ENCODE peak calls at places on chromosomes 12 and 14, in ten cellular contexts. I is WTC11, Y is SK-N-SH, L is NB4, N is HepG2, P is H1, J is HCT116, V is K562, M is GM12878, E is A549. H is an unnamed sample.

GRCh38 chr12:102811125-102811737 is 105.8 kb downstream of the PAH start:
- DNase-seq in I (peak), Y (peak), L (peak), N (peak), P (peak), J (peak), V (peak), M (no peak), E (peak), H (peak)

GRCh38 chr14:23186913-23187654 is 3.6 kb upstream of the SLC7A8 start:
- DNase-seq in I (no peak), Y (peak), L (peak), N (peak), P (peak), J (peak), V (peak), M (peak), E (peak), H (peak)

GRCh38 chr14:100826371-100827139 is 637 bp downstream of the MEG3 start:
- DNase-seq in I (no peak), Y (no peak), L (no peak), N (no peak), P (no peak), J (no peak), V (no peak), M (no peak), E (no peak), H (peak)

GRCh38 chr14:101273091-101273490 is 288.2 kb upstream of the DIO3 start:
- DNase-seq in I (no peak), Y (no peak), L (no peak), N (no peak), P (no peak), J (no peak), V (no peak), M (no peak), E (no peak), H (no peak)

GRCh38 chr12:129196927-129197326 is 343.6 kb downstream of the GLT1D1 start:
- DNase-seq in I (no peak), Y (no peak), L (no peak), N (no peak), P (no peak), J (no peak), V (no peak), M (no peak), E (no peak), H (no peak)

GRCh38 chr12:27650011-27650410 is 46.2 kb upstream of the REP15 start:
- DNase-seq in I (no peak), Y (no peak), L (no peak), N (no peak), P (no peak), J (no peak), V (no peak), M (no peak), E (no peak), H (no peak)

GRCh38 chr14:95875831-95876768 is 532 bp upstream of the TUNAR start:
- DNase-seq in I (peak), Y (peak), L (no peak), N (no peak), P (peak), J (no peak), V (no peak), M (no peak), E (no peak), H (no peak)

GRCh38 chr14:55333785-55334485 is 62.7 kb downstream of the FBXO34 start:
- DNase-seq in I (no peak), Y (no peak), L (no peak), N (no peak), P (no peak), J (no peak), V (no peak), M (no peak), E (no peak), H (peak)

GRCh38 chr14:63454863-63455622 is 88.1 kb downstream of the PPP2R5E start:
- DNase-seq in I (no peak), Y (no peak), L (peak), N (no peak), P (no peak), J (no peak), V (no peak), M (no peak), E (no peak), H (no peak)

GRCh38 chr12:91529829-91530228 is 347.2 kb upstream of the DCN start:
- DNase-seq in I (no peak), Y (no peak), L (no peak), N (no peak), P (no peak), J (no peak), V (no peak), M (no peak), E (peak), H (peak)

GRCh38 chr12:507261-507853 is 47.6 kb downstream of the B4GALNT3 start:
- DNase-seq in I (no peak), Y (no peak), L (no peak), N (no peak), P (no peak), J (no peak), V (no peak), M (no peak), E (no peak), H (no peak)

GRCh38 chr12:124088232-124088907 is 115.4 kb downstream of the ZNF664 start:
- DNase-seq in I (no peak), Y (peak), L (no peak), N (no peak), P (no peak), J (no peak), V (no peak), M (no peak), E (no peak), H (no peak)

GRCh38 chr14:99524091-99524661 is 43.0 kb downstream of the CCNK start:
- DNase-seq in I (no peak), Y (no peak), L (no peak), N (no peak), P (no peak), J (no peak), V (no peak), M (no peak), E (no peak), H (peak)

GRCh38 chr14:92316937-92317336 is 6.0 kb upstream of the SLC24A4 start:
- DNase-seq in I (no peak), Y (no peak), L (peak), N (no peak), P (no peak), J (peak), V (no peak), M (no peak), E (peak), H (no peak)

GRCh38 chr14:76168531-76168930 is 16.8 kb downstream of the GPATCH2L start:
- DNase-seq in I (no peak), Y (no peak), L (no peak), N (no peak), P (no peak), J (no peak), V (no peak), M (no peak), E (peak), H (no peak)

GRCh38 chr14:20989787-20990600 is at the start of gene METTL17:
- DNase-seq in I (peak), Y (peak), L (peak), N (peak), P (peak), J (peak), V (peak), M (peak), E (peak), H (peak)

GRCh38 chr14:26841920-26842741 is 244.3 kb upstream of the NOVA1 start:
- DNase-seq in I (no peak), Y (no peak), L (peak), N (peak), P (no peak), J (no peak), V (no peak), M (no peak), E (peak), H (peak)

GRCh38 chr14:50831704-50832130 is 755 bp upstream of the NIN start:
- DNase-seq in I (no peak), Y (no peak), L (no peak), N (no peak), P (no peak), J (no peak), V (peak), M (no peak), E (peak), H (no peak)

GRCh38 chr14:103056322-103057027 is 874 bp downstream of the CDC42BPB start:
- DNase-seq in I (peak), Y (peak), L (peak), N (no peak), P (peak), J (no peak), V (peak), M (no peak), E (peak), H (peak)

DNA sequence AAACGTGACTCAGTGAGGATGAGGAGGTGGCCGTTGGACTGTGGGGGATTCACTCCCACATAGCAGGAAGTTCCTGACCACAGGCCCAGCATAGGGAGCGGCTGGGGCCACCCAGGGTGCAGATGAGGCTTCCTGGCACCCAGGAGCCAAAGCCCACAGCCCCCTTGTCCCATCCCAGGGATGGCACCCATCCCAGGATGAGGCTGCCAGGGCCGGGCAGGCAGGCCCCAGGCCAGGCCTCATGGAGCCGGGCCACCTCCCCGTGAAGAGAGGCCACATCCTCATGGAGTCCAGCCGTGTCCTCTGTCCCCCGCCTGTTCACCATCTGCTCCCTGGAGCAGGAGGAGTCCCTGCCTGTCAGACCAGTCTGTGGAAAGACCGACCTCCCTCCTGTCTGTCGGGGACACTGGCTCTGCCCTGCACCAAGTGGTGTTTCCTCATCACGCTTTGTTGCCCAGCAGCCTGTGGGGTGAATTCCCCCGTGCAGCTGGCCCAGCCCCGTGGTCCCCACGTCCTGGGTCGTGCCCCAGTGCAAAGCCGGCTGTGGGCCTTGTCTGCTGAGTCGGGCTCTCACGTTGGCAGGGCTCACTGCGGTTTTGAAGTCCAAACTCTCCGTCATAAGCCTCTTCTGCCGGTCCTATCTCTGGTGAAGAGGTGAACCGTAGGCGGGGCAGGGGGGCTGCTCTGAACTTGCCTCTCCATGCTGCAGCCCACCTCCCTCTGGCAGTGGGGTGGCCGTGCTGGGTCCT is 24.5 kb downstream of the MMP17 start:
- DNase-seq in I (no peak), Y (no peak), L (peak), N (no peak), P (no peak), J (no peak), V (no peak), M (no peak), E (peak), H (no peak)
- TF ChIP-seq MAX in I (no peak), Y (no peak), L (peak), N (no peak), P (no peak), J (no peak), V (no peak), M (no peak), E (no peak), H (no peak)

DNA sequence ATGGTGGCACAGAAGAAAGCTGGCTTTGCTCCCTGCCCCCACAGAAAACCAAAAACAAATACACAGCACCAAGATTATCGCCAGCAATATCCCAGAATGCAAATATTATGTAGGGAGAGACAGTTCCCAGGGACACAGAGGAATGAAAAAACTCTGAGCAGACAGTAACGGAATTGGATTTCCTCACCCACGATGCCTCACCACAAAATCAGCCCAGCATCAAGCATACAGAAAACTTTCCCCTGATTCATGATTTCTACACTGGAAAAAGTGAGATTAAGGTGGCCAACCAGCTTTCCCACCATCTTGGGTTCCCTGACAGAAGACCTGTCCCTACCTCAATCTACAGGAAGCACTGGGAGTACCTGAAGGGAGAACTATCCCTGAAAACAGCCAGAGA is 36.6 kb downstream of the PARP11 start:
- DNase-seq in I (no peak), Y (no peak), L (no peak), N (no peak), P (no peak), J (no peak), V (no peak), M (no peak), E (no peak), H (no peak)
- TF ChIP-seq MAX in I (no peak), Y (no peak), L (no peak), N (no peak), P (no peak), J (no peak), V (no peak), M (no peak), E (no peak), H (no peak)

GRCh38 chr14:60647081-60647836 is 2.0 kb downstream of the SIX1 start:
- DNase-seq in I (peak), Y (no peak), L (peak), N (peak), P (peak), J (no peak), V (no peak), M (no peak), E (peak), H (peak)
- TF ChIP-seq MAX in I (no peak), Y (no peak), L (no peak), N (no peak), P (no peak), J (no peak), V (no peak), M (no peak), E (no peak), H (no peak)

DNA sequence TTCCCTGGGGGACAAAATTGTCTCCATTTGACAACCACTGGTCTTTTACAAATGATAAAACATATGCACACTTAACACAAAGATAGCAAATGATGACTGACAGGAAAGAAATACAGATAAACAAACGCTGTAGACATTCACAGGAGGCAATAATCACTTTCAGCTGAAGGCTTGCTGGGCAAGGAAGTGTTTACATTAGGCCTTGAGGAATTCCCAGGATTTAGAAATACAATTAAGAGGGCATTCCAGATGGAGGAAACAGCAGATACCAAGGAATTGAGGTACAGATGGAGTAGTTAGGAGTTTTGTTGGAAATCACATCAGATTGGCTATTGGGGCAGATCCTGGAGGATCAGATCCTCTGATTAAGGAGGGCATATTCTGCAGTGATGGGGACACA is 93.9 kb downstream of the DYRK2 start:
- DNase-seq in I (no peak), Y (no peak), L (no peak), N (no peak), P (no peak), J (no peak), V (no peak), M (no peak), E (no peak), H (no peak)
- TF ChIP-seq MAX in I (no peak), Y (no peak), L (no peak), N (no peak), P (no peak), J (no peak), V (no peak), M (no peak), E (no peak), H (no peak)

GRCh38 chr14:34081576-34082136 is 130.8 kb upstream of the EGLN3 start:
- DNase-seq in I (no peak), Y (no peak), L (no peak), N (peak), P (no peak), J (peak), V (no peak), M (no peak), E (peak), H (peak)

GRCh38 chr14:34081126-34081575 is 130.3 kb upstream of the EGLN3 start:
- DNase-seq in I (no peak), Y (no peak), L (no peak), N (no peak), P (no peak), J (no peak), V (no peak), M (no peak), E (no peak), H (no peak)

GRCh38 chr14:34075826-34076225 is 125.0 kb upstream of the EGLN3 start:
- DNase-seq in I (no peak), Y (no peak), L (no peak), N (no peak), P (no peak), J (no peak), V (no peak), M (no peak), E (no peak), H (no peak)

GRCh38 chr14:34075095-34075744 is 124.3 kb upstream of the EGLN3 start:
- DNase-seq in I (no peak), Y (no peak), L (peak), N (no peak), P (no peak), J (no peak), V (no peak), M (no peak), E (no peak), H (no peak)

DNA sequence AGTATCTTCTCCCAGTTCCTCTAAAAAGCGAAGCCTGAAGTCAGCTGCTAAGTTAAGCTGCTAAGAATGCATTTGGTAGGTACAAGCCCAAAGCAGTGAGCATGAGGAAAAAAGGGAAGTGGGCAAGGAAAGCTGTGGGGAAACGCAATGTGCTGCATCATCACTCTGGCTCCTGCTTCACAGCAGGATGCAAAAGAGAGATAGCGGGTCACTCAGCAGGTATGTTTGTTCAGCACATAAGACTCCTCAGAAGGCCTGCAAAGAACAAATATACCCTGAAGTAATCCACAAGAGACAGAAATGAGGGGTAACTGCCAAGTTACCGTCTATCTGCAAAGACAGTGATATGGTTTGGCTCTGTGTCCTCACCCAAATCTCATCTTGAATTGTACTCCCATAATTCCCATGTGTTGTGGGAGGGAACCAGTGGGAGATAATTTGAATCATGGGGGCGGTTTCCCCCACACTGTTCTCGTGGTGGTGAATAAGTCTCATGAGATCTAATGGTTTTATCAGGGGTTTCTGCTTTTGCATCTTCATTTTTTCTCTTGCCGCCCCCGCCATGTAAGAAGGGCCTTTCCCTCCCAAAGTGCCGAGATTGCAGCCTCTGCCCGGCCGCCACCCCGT is 127.4 kb upstream of the EGLN3 start:
- DNase-seq in I (no peak), Y (no peak), L (peak), N (no peak), P (no peak), J (no peak), V (peak), M (no peak), E (peak), H (no peak)
- TF ChIP-seq MAX in I (no peak), Y (no peak), L (peak), N (no peak), P (no peak), J (no peak), V (peak), M (no peak), E (peak), H (no peak)

DNA sequence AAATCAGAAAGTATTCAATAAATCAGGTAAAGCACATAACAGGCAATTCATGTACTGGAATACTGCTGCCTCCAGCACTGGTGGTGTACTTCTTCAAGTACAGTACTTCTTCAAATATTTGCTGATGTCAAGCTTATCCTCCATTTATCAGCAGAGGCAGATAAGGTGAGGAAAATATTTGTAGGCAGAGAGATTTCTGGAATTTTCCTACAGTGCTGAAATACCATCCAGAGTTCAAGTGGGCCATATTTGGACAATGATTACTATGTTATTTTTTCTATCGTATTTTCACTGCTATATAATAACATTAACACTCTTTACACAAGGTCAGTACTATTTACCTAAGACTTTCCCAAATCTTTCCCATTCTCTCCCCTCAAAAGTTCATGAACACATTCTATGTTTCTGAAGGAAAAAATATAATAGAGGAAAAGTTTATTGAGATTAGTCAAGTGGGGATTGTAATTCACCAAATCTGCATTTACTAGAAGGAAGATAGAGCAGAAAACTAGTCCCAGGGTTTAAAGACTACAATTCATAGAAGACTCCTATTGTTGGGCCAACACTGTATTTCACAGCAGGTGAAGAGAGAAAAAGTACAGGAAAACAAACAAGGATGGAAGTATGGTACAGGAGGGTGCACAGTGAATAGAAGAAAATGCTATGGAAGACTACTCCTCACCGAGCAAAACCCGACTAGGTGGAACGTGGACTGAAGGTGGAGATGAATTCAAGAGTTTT is 141.1 kb downstream of the PAWR start:
- DNase-seq in I (no peak), Y (no peak), L (no peak), N (peak), P (no peak), J (no peak), V (no peak), M (no peak), E (peak), H (peak)
- TF ChIP-seq MAX in I (no peak), Y (no peak), L (no peak), N (peak), P (no peak), J (no peak), V (no peak), M (no peak), E (no peak), H (no peak)

DNA sequence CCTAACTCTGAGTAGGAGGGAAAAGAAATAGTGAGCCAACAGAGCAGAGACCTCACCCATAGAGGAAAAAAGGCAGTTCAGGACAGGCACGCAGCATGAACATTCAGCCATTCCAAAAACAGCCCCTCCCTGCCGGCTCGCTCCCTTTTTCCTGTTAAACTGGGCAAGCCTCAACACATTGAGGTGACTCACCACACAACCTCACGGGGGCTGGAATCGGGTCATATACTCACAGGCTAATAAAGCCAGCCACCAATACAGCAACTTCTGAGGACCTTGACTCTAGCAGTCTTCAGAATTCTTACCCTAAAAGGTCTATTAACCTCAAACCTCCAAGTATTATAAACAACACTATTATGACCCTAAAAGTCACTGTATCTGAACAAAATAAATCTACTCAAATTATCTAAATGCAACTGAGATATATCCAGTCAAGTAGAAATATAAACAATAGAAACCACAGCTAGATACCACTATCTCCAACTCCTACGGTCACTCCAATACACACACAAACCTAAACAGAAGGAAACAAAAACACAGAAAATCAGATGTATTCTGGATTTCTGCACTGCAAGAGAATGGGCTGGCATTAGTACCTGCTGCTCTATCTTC is 6.3 kb downstream of the YBX3 start:
- DNase-seq in I (peak), Y (no peak), L (peak), N (no peak), P (no peak), J (peak), V (no peak), M (no peak), E (peak), H (peak)
- TF ChIP-seq MAX in I (no peak), Y (no peak), L (no peak), N (no peak), P (no peak), J (peak), V (no peak), M (no peak), E (peak), H (no peak)